ENCODE peak calls at places on chromosomes 16 and 17, in seven cellular contexts. Z, K, V, W, X, B and F are unnamed samples.

GRCh38 chr16:73196670-73197069 is 148.7 kb upstream of the ZFHX3 start:
- DNase-seq in K (peak; percentile 80), Z (peak; percentile 54), X (peak; percentile 63), W (peak; percentile 81), B (peak; percentile 83), V (peak; percentile 61), F (peak; percentile 85)

GRCh38 chr16:72875291-72876036 is 172.5 kb downstream of the ZFHX3 start:
- DNase-seq in K (no peak), X (no peak), W (peak; percentile 18), Z (no peak), B (no peak), V (no peak), F (no peak)

GRCh38 chr17:7561589-7562207 is at the start of gene SENP3:
- DNase-seq in K (peak; percentile 88), W (peak; percentile 94), V (peak; percentile 93), X (peak; percentile 87), B (peak; percentile 91), Z (peak; percentile 73), F (peak; percentile 93)

GRCh38 chr17:80295146-80295545 is 34.5 kb downstream of the RNF213 start:
- DNase-seq in W (no peak), Z (no peak), K (no peak), V (no peak), B (no peak), X (no peak), F (no peak)

GRCh38 chr17:79082311-79083190 is 7.9 kb downstream of the ENGASE start:
- DNase-seq in Z (peak; percentile 22), X (no peak), V (peak; percentile 54), K (no peak), W (peak; percentile 57), B (peak; percentile 48), F (peak; percentile 31)

GRCh38 chr17:16027708-16028584 is 28.3 kb downstream of the TTC19 start:
- DNase-seq in K (peak; percentile 41), W (peak; percentile 92), V (no peak), X (peak; percentile 29), Z (peak; percentile 85), B (peak; percentile 67), F (no peak)

GRCh38 chr16:54936086-54936978 is 5.7 kb downstream of the IRX5 start:
- DNase-seq in Z (no peak), K (no peak), B (no peak), W (no peak), X (no peak), V (no peak), F (peak; percentile 16)

GRCh38 chr17:62188713-62189112 is 123.6 kb upstream of the MED13 start:
- DNase-seq in Z (no peak), X (no peak), K (no peak), V (no peak), W (peak; percentile 61), B (no peak), F (no peak)

GRCh38 chr17:75724016-75725003 is 3.1 kb downstream of the ITGB4 start:
- DNase-seq in W (no peak), B (no peak), V (no peak), Z (no peak), K (no peak), X (no peak), F (no peak)

GRCh38 chr16:56343661-56344517 is 81.5 kb downstream of the AMFR start:
- DNase-seq in X (no peak), K (no peak), W (peak; percentile 33), Z (no peak), B (no peak), V (no peak), F (no peak)

GRCh38 chr17:48567209-48567608 is 10.9 kb downstream of the HOXB4 start:
- DNase-seq in K (no peak), V (no peak), B (no peak), W (no peak), Z (no peak), X (no peak), F (no peak)

GRCh38 chr16:22638393-22639206 is 127.9 kb downstream of the NPIPB5 start:
- DNase-seq in V (no peak), B (no peak), K (no peak), X (no peak), Z (no peak), W (no peak), F (no peak)

GRCh38 chr17:1730345-1731193 is 6.1 kb downstream of the WDR81 start:
- DNase-seq in K (peak; percentile 96), W (no peak), X (peak; percentile 95), Z (no peak), V (peak; percentile 87), B (peak; percentile 95), F (peak; percentile 66)

GRCh38 chr16:85718682-85719081 is 29.9 kb upstream of the GINS2 start:
- DNase-seq in K (no peak), V (no peak), X (no peak), B (no peak), Z (no peak), W (peak; percentile 47), F (peak; percentile 38)

GRCh38 chr17:38627957-38628356 is 22.2 kb upstream of the SRCIN1 start:
- DNase-seq in X (no peak), W (no peak), B (no peak), Z (no peak), V (no peak), K (no peak), F (no peak)

DNA sequence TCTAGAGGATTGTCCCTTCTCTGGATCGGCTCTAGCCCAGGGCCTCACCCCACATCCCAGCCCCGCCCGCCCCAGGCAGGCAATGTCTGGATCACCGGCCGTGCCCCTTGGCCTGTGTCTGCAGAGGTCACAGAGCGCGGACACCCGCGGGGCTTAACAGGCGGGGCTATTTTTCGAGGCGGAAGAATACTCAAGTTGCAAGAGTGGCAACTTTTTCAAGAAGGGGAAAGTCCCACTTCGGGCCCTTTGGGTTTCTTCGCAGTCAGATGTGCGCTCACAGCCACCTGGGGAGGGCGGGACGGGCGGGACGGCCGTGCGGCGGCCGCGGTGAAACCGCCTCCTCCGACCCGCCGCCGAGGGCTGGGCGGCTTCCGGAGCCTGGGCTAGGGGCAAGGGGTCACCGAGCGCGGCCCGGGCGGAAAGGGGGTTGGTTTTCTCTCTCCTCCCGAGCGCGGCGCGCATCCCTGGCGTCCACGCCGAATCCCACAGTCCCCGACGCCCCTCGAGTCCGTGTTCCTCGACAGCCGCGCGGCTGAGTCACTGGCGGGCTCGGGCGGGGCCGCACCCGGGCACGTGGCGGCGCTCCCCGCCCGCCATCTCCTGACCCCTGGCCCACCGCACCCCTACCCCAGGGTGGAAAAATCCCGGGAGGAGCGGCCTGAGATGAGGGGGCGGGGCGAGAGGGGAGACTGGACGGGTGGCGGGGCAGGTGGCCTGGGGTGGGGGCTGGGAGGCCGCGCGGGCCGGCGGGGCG is 1.2 kb upstream of the PFN1 start:
- DNase-seq in V (peak; percentile 82), K (peak; percentile 89), Z (peak; percentile 41), W (peak; percentile 92), B (peak; percentile 84), X (peak; percentile 85), F (peak; percentile 78)
- TF ChIP-seq POLR2A in V (no peak), K (peak; percentile 36), Z (no peak), W (peak; percentile 54), B (peak; percentile 37), X (peak; percentile 37), F (peak; percentile 17)

GRCh38 chr17:67528751-67529436 is 151.8 kb downstream of the PITPNC1 start:
- DNase-seq in Z (peak; percentile 84), X (peak; percentile 45), K (peak; percentile 26), W (peak; percentile 67), V (peak; percentile 63), B (peak; percentile 99), F (peak; percentile 91)
- H3K4me3 ChIP-seq in Z (peak overlapping the region; percentile 32), X (no peak overlapping the region), K (no peak overlapping the region), W (no peak overlapping the region), V (peak overlapping the region; percentile 20), B (no peak overlapping the region), F (no peak overlapping the region)

GRCh38 chr17:19672009-19672837 is 23.7 kb downstream of the ALDH3A2 start:
- DNase-seq in W (no peak), K (peak; percentile 77), V (peak; percentile 52), X (no peak), Z (no peak), B (peak; percentile 90), F (peak; percentile 60)
- TF ChIP-seq CTCF in W (peak; percentile 8), K (no peak), V (peak; percentile 10), X (no peak), Z (peak; percentile 14), B (peak; percentile 10), F (no peak)

GRCh38 chr17:77145209-77145608 is 4.4 kb downstream of the SEC14L1 start:
- DNase-seq in B (no peak), Z (no peak), K (no peak), W (no peak), X (no peak), V (no peak), F (no peak)

GRCh38 chr17:77142689-77143088 is 1.9 kb downstream of the SEC14L1 start:
- DNase-seq in K (no peak), Z (no peak), W (no peak), B (no peak), V (no peak), X (no peak), F (no peak)

GRCh38 chr17:77141846-77142449 is 1.2 kb downstream of the SEC14L1 start:
- DNase-seq in X (no peak), W (no peak), B (no peak), V (no peak), K (no peak), Z (no peak), F (no peak)

GRCh38 chr17:77144227-77144626 is 3.5 kb downstream of the SEC14L1 start:
- DNase-seq in X (no peak), K (no peak), B (no peak), V (no peak), Z (no peak), W (no peak), F (no peak)

GRCh38 chr17:77143306-77143705 is 2.5 kb downstream of the SEC14L1 start:
- DNase-seq in B (no peak), Z (no peak), V (no peak), K (no peak), X (no peak), W (no peak), F (no peak)
- TF ChIP-seq POLR2A in B (no peak), Z (no peak), V (no peak), K (no peak), X (no peak), W (no peak), F (no peak)

GRCh38 chr16:17270683-17271109 is 200.1 kb downstream of the XYLT1 start:
- DNase-seq in K (no peak), B (peak; percentile 87), X (no peak), Z (no peak), W (no peak), V (no peak), F (peak; percentile 72)
- H3K4me3 ChIP-seq in K (peak overlapping the region; percentile 10), B (no peak overlapping the region), X (no peak overlapping the region), Z (no peak overlapping the region), W (no peak overlapping the region), V (no peak overlapping the region), F (no peak overlapping the region)